ENCODE peak calls at places on chromosomes 7 and 10, in seven cellular contexts. One of them, this sample, is unnamed.

GRCh38 chr7:101218236-101219130 is 518 bp downstream of the ZNHIT1 start:
- DNase-seq in naive B cell: no peak
- DNase-seq in aorta: no peak
- DNase-seq in C1 segment of cervical spinal cord: no peak
- DNase-seq in stimulated activated CD4-positive, alpha-beta T cell treated with anti-CD3 and anti-CD28 coated beads, TNF-alpha, amount 100 ng/mL, for 4 hours: no peak
- DNase-seq in pons: no peak
- DNase-seq in RWPE1: no peak
- DNase-seq in this sample: no peak

GRCh38 chr7:95577137-95577536 is 19.2 kb downstream of the PDK4 start:
- DNase-seq in naive B cell: no peak
- DNase-seq in aorta: no peak
- DNase-seq in C1 segment of cervical spinal cord: no peak
- DNase-seq in stimulated activated CD4-positive, alpha-beta T cell treated with anti-CD3 and anti-CD28 coated beads, TNF-alpha, amount 100 ng/mL, for 4 hours: no peak
- DNase-seq in pons: no peak
- DNase-seq in RWPE1: peak; percentile 34
- DNase-seq in this sample: no peak

GRCh38 chr7:51300762-51301674 is 15.6 kb downstream of the COBL start:
- DNase-seq in naive B cell: no peak
- DNase-seq in aorta: no peak
- DNase-seq in C1 segment of cervical spinal cord: no peak
- DNase-seq in stimulated activated CD4-positive, alpha-beta T cell treated with anti-CD3 and anti-CD28 coated beads, TNF-alpha, amount 100 ng/mL, for 4 hours: no peak
- DNase-seq in pons: no peak
- DNase-seq in RWPE1: no peak
- DNase-seq in this sample: no peak

GRCh38 chr7:151241755-151242096 is 6.8 kb downstream of the SMARCD3 start:
- DNase-seq in naive B cell: no peak
- DNase-seq in aorta: peak; percentile 46
- DNase-seq in C1 segment of cervical spinal cord: no peak
- DNase-seq in stimulated activated CD4-positive, alpha-beta T cell treated with anti-CD3 and anti-CD28 coated beads, TNF-alpha, amount 100 ng/mL, for 4 hours: no peak
- DNase-seq in pons: no peak
- DNase-seq in RWPE1: no peak
- DNase-seq in this sample: no peak

GRCh38 chr7:110317699-110318265 is 773.1 kb upstream of the LRRN3 start:
- DNase-seq in naive B cell: no peak
- DNase-seq in aorta: no peak
- DNase-seq in C1 segment of cervical spinal cord: no peak
- DNase-seq in stimulated activated CD4-positive, alpha-beta T cell treated with anti-CD3 and anti-CD28 coated beads, TNF-alpha, amount 100 ng/mL, for 4 hours: no peak
- DNase-seq in pons: no peak
- DNase-seq in RWPE1: peak; percentile 10
- DNase-seq in this sample: no peak

GRCh38 chr7:157526604-157527003 is 189.8 kb downstream of the DNAJB6 start:
- DNase-seq in naive B cell: no peak
- DNase-seq in aorta: peak; percentile 70
- DNase-seq in C1 segment of cervical spinal cord: no peak
- DNase-seq in stimulated activated CD4-positive, alpha-beta T cell treated with anti-CD3 and anti-CD28 coated beads, TNF-alpha, amount 100 ng/mL, for 4 hours: no peak
- DNase-seq in pons: no peak
- DNase-seq in RWPE1: no peak
- DNase-seq in this sample: peak; percentile 40

GRCh38 chr7:35334511-35334910 is 80.6 kb upstream of the TBX20 start:
- DNase-seq in naive B cell: no peak
- DNase-seq in aorta: no peak
- DNase-seq in C1 segment of cervical spinal cord: no peak
- DNase-seq in stimulated activated CD4-positive, alpha-beta T cell treated with anti-CD3 and anti-CD28 coated beads, TNF-alpha, amount 100 ng/mL, for 4 hours: no peak
- DNase-seq in pons: no peak
- DNase-seq in RWPE1: no peak
- DNase-seq in this sample: no peak

GRCh38 chr7:84647797-84648762 is 453.5 kb upstream of the SEMA3A start:
- DNase-seq in naive B cell: no peak
- DNase-seq in aorta: no peak
- DNase-seq in C1 segment of cervical spinal cord: no peak
- DNase-seq in stimulated activated CD4-positive, alpha-beta T cell treated with anti-CD3 and anti-CD28 coated beads, TNF-alpha, amount 100 ng/mL, for 4 hours: no peak
- DNase-seq in pons: no peak
- DNase-seq in RWPE1: no peak
- DNase-seq in this sample: no peak

GRCh38 chr7:85033263-85033662 is 153.6 kb downstream of the SEMA3D start:
- DNase-seq in naive B cell: no peak
- DNase-seq in aorta: no peak
- DNase-seq in C1 segment of cervical spinal cord: no peak
- DNase-seq in stimulated activated CD4-positive, alpha-beta T cell treated with anti-CD3 and anti-CD28 coated beads, TNF-alpha, amount 100 ng/mL, for 4 hours: no peak
- DNase-seq in pons: no peak
- DNase-seq in RWPE1: no peak
- DNase-seq in this sample: no peak

GRCh38 chr7:1548438-1548831 is 7.6 kb downstream of the TMEM184A start:
- DNase-seq in naive B cell: no peak
- DNase-seq in aorta: no peak
- DNase-seq in C1 segment of cervical spinal cord: no peak
- DNase-seq in stimulated activated CD4-positive, alpha-beta T cell treated with anti-CD3 and anti-CD28 coated beads, TNF-alpha, amount 100 ng/mL, for 4 hours: no peak
- DNase-seq in pons: no peak
- DNase-seq in RWPE1: no peak
- DNase-seq in this sample: peak; percentile 50

GRCh38 chr7:105020926-105021325 is 6.9 kb downstream of the KMT2E start:
- DNase-seq in naive B cell: no peak
- DNase-seq in aorta: no peak
- DNase-seq in C1 segment of cervical spinal cord: no peak
- DNase-seq in stimulated activated CD4-positive, alpha-beta T cell treated with anti-CD3 and anti-CD28 coated beads, TNF-alpha, amount 100 ng/mL, for 4 hours: no peak
- DNase-seq in pons: peak; percentile 34
- DNase-seq in RWPE1: no peak
- DNase-seq in this sample: no peak

GRCh38 chr7:18978108-18978495 is 139.3 kb downstream of the TWIST1 start:
- DNase-seq in naive B cell: no peak
- DNase-seq in aorta: no peak
- DNase-seq in C1 segment of cervical spinal cord: no peak
- DNase-seq in stimulated activated CD4-positive, alpha-beta T cell treated with anti-CD3 and anti-CD28 coated beads, TNF-alpha, amount 100 ng/mL, for 4 hours: no peak
- DNase-seq in pons: peak; percentile 13
- DNase-seq in RWPE1: peak; percentile 85
- DNase-seq in this sample: no peak

GRCh38 chr10:61642692-61643091 is 20.0 kb upstream of the CABCOCO1 start:
- DNase-seq in naive B cell: no peak
- DNase-seq in aorta: no peak
- DNase-seq in C1 segment of cervical spinal cord: no peak
- DNase-seq in stimulated activated CD4-positive, alpha-beta T cell treated with anti-CD3 and anti-CD28 coated beads, TNF-alpha, amount 100 ng/mL, for 4 hours: no peak
- DNase-seq in pons: peak; percentile 45
- DNase-seq in RWPE1: no peak
- DNase-seq in this sample: no peak

GRCh38 chr10:103551619-103552602 is 58.4 kb downstream of the NEURL1 start:
- DNase-seq in naive B cell: no peak
- DNase-seq in aorta: peak; percentile 44
- DNase-seq in C1 segment of cervical spinal cord: no peak
- DNase-seq in stimulated activated CD4-positive, alpha-beta T cell treated with anti-CD3 and anti-CD28 coated beads, TNF-alpha, amount 100 ng/mL, for 4 hours: no peak
- DNase-seq in pons: peak; percentile 38
- DNase-seq in RWPE1: no peak
- DNase-seq in this sample: peak; percentile 84

GRCh38 chr10:99582255-99582770 is 37.9 kb downstream of the SLC25A28 start:
- DNase-seq in naive B cell: no peak
- DNase-seq in aorta: no peak
- DNase-seq in C1 segment of cervical spinal cord: no peak
- DNase-seq in stimulated activated CD4-positive, alpha-beta T cell treated with anti-CD3 and anti-CD28 coated beads, TNF-alpha, amount 100 ng/mL, for 4 hours: no peak
- DNase-seq in pons: no peak
- DNase-seq in RWPE1: no peak
- DNase-seq in this sample: no peak

GRCh38 chr7:100065452-100066186 is 15.9 kb downstream of the ZNF3 start:
- DNase-seq in naive B cell: no peak
- DNase-seq in aorta: no peak
- DNase-seq in C1 segment of cervical spinal cord: no peak
- DNase-seq in stimulated activated CD4-positive, alpha-beta T cell treated with anti-CD3 and anti-CD28 coated beads, TNF-alpha, amount 100 ng/mL, for 4 hours: no peak
- DNase-seq in pons: no peak
- DNase-seq in RWPE1: no peak
- DNase-seq in this sample: no peak

GRCh38 chr10:87848998-87849397 is 14.3 kb downstream of the KLLN start:
- DNase-seq in naive B cell: no peak
- DNase-seq in aorta: no peak
- DNase-seq in C1 segment of cervical spinal cord: no peak
- DNase-seq in stimulated activated CD4-positive, alpha-beta T cell treated with anti-CD3 and anti-CD28 coated beads, TNF-alpha, amount 100 ng/mL, for 4 hours: no peak
- DNase-seq in pons: no peak
- DNase-seq in RWPE1: no peak
- DNase-seq in this sample: no peak

GRCh38 chr7:116522247-116522646 is 2.6 kb upstream of the CAV1 start:
- DNase-seq in naive B cell: no peak
- DNase-seq in aorta: no peak
- DNase-seq in C1 segment of cervical spinal cord: no peak
- DNase-seq in stimulated activated CD4-positive, alpha-beta T cell treated with anti-CD3 and anti-CD28 coated beads, TNF-alpha, amount 100 ng/mL, for 4 hours: no peak
- DNase-seq in pons: no peak
- DNase-seq in RWPE1: peak; percentile 80
- DNase-seq in this sample: no peak

GRCh38 chr10:9004736-9005135 is 950.2 kb downstream of the GATA3 start:
- DNase-seq in naive B cell: no peak
- DNase-seq in aorta: no peak
- DNase-seq in C1 segment of cervical spinal cord: no peak
- DNase-seq in stimulated activated CD4-positive, alpha-beta T cell treated with anti-CD3 and anti-CD28 coated beads, TNF-alpha, amount 100 ng/mL, for 4 hours: no peak
- DNase-seq in pons: no peak
- DNase-seq in RWPE1: no peak
- DNase-seq in this sample: no peak

GRCh38 chr7:1567893-1568292 is 1.9 kb downstream of the PSMG3 start:
- DNase-seq in naive B cell: no peak
- DNase-seq in aorta: no peak
- DNase-seq in C1 segment of cervical spinal cord: no peak
- DNase-seq in stimulated activated CD4-positive, alpha-beta T cell treated with anti-CD3 and anti-CD28 coated beads, TNF-alpha, amount 100 ng/mL, for 4 hours: no peak
- DNase-seq in pons: no peak
- DNase-seq in RWPE1: no peak
- DNase-seq in this sample: no peak

GRCh38 chr7:139108256-139109187 is 998 bp downstream of the ZC3HAV1 start:
- DNase-seq in naive B cell: peak; percentile 50
- DNase-seq in aorta: peak; percentile 81
- DNase-seq in C1 segment of cervical spinal cord: no peak
- DNase-seq in stimulated activated CD4-positive, alpha-beta T cell treated with anti-CD3 and anti-CD28 coated beads, TNF-alpha, amount 100 ng/mL, for 4 hours: no peak
- DNase-seq in pons: no peak
- DNase-seq in RWPE1: peak; percentile 19
- DNase-seq in this sample: no peak

GRCh38 chr7:90749774-90750173 is 153.7 kb downstream of the CDK14 start:
- DNase-seq in naive B cell: no peak
- DNase-seq in aorta: no peak
- DNase-seq in C1 segment of cervical spinal cord: no peak
- DNase-seq in stimulated activated CD4-positive, alpha-beta T cell treated with anti-CD3 and anti-CD28 coated beads, TNF-alpha, amount 100 ng/mL, for 4 hours: no peak
- DNase-seq in pons: no peak
- DNase-seq in RWPE1: no peak
- DNase-seq in this sample: no peak

GRCh38 chr10:90921906-90922305 is 1.0 kb upstream of the ANKRD1 start:
- DNase-seq in naive B cell: no peak
- DNase-seq in aorta: no peak
- DNase-seq in C1 segment of cervical spinal cord: no peak
- DNase-seq in stimulated activated CD4-positive, alpha-beta T cell treated with anti-CD3 and anti-CD28 coated beads, TNF-alpha, amount 100 ng/mL, for 4 hours: no peak
- DNase-seq in pons: no peak
- DNase-seq in RWPE1: no peak
- DNase-seq in this sample: no peak

GRCh38 chr10:129758591-129759021 is 205.5 kb downstream of the EBF3 start:
- DNase-seq in naive B cell: no peak
- DNase-seq in aorta: peak; percentile 59
- DNase-seq in C1 segment of cervical spinal cord: no peak
- DNase-seq in stimulated activated CD4-positive, alpha-beta T cell treated with anti-CD3 and anti-CD28 coated beads, TNF-alpha, amount 100 ng/mL, for 4 hours: no peak
- DNase-seq in pons: no peak
- DNase-seq in RWPE1: no peak
- DNase-seq in this sample: no peak

GRCh38 chr7:151248191-151249033 is at the start of gene SMARCD3:
- DNase-seq in naive B cell: peak; percentile 45
- DNase-seq in aorta: peak; percentile 92
- DNase-seq in C1 segment of cervical spinal cord: peak; percentile 61
- DNase-seq in stimulated activated CD4-positive, alpha-beta T cell treated with anti-CD3 and anti-CD28 coated beads, TNF-alpha, amount 100 ng/mL, for 4 hours: no peak
- DNase-seq in pons: peak; percentile 60
- DNase-seq in RWPE1: no peak
- DNase-seq in this sample: no peak

GRCh38 chr10:63281967-63282366 is 148.8 kb downstream of the NRBF2 start:
- DNase-seq in naive B cell: no peak
- DNase-seq in aorta: no peak
- DNase-seq in C1 segment of cervical spinal cord: no peak
- DNase-seq in stimulated activated CD4-positive, alpha-beta T cell treated with anti-CD3 and anti-CD28 coated beads, TNF-alpha, amount 100 ng/mL, for 4 hours: no peak
- DNase-seq in pons: no peak
- DNase-seq in RWPE1: no peak
- DNase-seq in this sample: no peak

GRCh38 chr7:78587443-78588044 is 789.0 kb downstream of the PHTF2 start:
- DNase-seq in naive B cell: no peak
- DNase-seq in aorta: no peak
- DNase-seq in C1 segment of cervical spinal cord: no peak
- DNase-seq in stimulated activated CD4-positive, alpha-beta T cell treated with anti-CD3 and anti-CD28 coated beads, TNF-alpha, amount 100 ng/mL, for 4 hours: no peak
- DNase-seq in pons: peak; percentile 32
- DNase-seq in RWPE1: peak; percentile 25
- DNase-seq in this sample: no peak

GRCh38 chr10:111107023-111107422 is 30.2 kb downstream of the ADRA2A start:
- DNase-seq in naive B cell: no peak
- DNase-seq in aorta: peak; percentile 51
- DNase-seq in C1 segment of cervical spinal cord: no peak
- DNase-seq in stimulated activated CD4-positive, alpha-beta T cell treated with anti-CD3 and anti-CD28 coated beads, TNF-alpha, amount 100 ng/mL, for 4 hours: no peak
- DNase-seq in pons: no peak
- DNase-seq in RWPE1: no peak
- DNase-seq in this sample: no peak

GRCh38 chr10:130110236-130111114 is at the start of gene C10orf143:
- DNase-seq in naive B cell: peak; percentile 100
- DNase-seq in aorta: peak; percentile 99
- DNase-seq in C1 segment of cervical spinal cord: peak; percentile 99
- DNase-seq in stimulated activated CD4-positive, alpha-beta T cell treated with anti-CD3 and anti-CD28 coated beads, TNF-alpha, amount 100 ng/mL, for 4 hours: peak; percentile 97
- DNase-seq in pons: peak; percentile 97
- DNase-seq in RWPE1: peak; percentile 98
- DNase-seq in this sample: peak; percentile 96

GRCh38 chr10:75814071-75814470 is 382.6 kb downstream of the LRMDA start:
- DNase-seq in naive B cell: no peak
- DNase-seq in aorta: no peak
- DNase-seq in C1 segment of cervical spinal cord: no peak
- DNase-seq in stimulated activated CD4-positive, alpha-beta T cell treated with anti-CD3 and anti-CD28 coated beads, TNF-alpha, amount 100 ng/mL, for 4 hours: no peak
- DNase-seq in pons: no peak
- DNase-seq in RWPE1: no peak
- DNase-seq in this sample: no peak

GRCh38 chr10:80199828-80200227 is 5.5 kb downstream of the ANXA11 start:
- DNase-seq in naive B cell: no peak
- DNase-seq in aorta: no peak
- DNase-seq in C1 segment of cervical spinal cord: no peak
- DNase-seq in stimulated activated CD4-positive, alpha-beta T cell treated with anti-CD3 and anti-CD28 coated beads, TNF-alpha, amount 100 ng/mL, for 4 hours: no peak
- DNase-seq in pons: peak; percentile 75
- DNase-seq in RWPE1: no peak
- DNase-seq in this sample: no peak

GRCh38 chr7:5423844-5424688 is 432 bp upstream of the TNRC18 start:
- DNase-seq in naive B cell: peak; percentile 73
- DNase-seq in aorta: peak; percentile 96
- DNase-seq in C1 segment of cervical spinal cord: peak; percentile 95
- DNase-seq in stimulated activated CD4-positive, alpha-beta T cell treated with anti-CD3 and anti-CD28 coated beads, TNF-alpha, amount 100 ng/mL, for 4 hours: no peak
- DNase-seq in pons: peak; percentile 99
- DNase-seq in RWPE1: peak; percentile 96
- DNase-seq in this sample: peak; percentile 98

GRCh38 chr10:75358835-75359421 is 42.6 kb downstream of the ZNF503 start:
- DNase-seq in naive B cell: no peak
- DNase-seq in aorta: no peak
- DNase-seq in C1 segment of cervical spinal cord: no peak
- DNase-seq in stimulated activated CD4-positive, alpha-beta T cell treated with anti-CD3 and anti-CD28 coated beads, TNF-alpha, amount 100 ng/mL, for 4 hours: no peak
- DNase-seq in pons: no peak
- DNase-seq in RWPE1: peak; percentile 98
- DNase-seq in this sample: peak; percentile 49

This sample was measured in CD14-positive monocyte.